ENCODE peak calls at places on chromosomes 11 and 22, in eight cellular contexts. F, I, T, S, Q, G, N and C are unnamed samples.
A peak's percentile ranks its signal among the peaks of the same experiment; 100 is the strongest.

GRCh38 chr11:44615913-44616806 is 50.7 kb downstream of the CD82 start:
- DNase-seq in F (no peak), I (no peak), T (no peak), S (no peak), Q (no peak), G (no peak), N (no peak), C (no peak)

GRCh38 chr22:37267128-37267587 is 15.2 kb upstream of the CYTH4 start:
- DNase-seq in F (peak; percentile 70), I (peak; percentile 32), T (no peak), S (peak; percentile 31), Q (no peak), G (peak; percentile 78), N (peak; percentile 49), C (peak; percentile 34)

GRCh38 chr11:119218141-119218878 is 12.2 kb downstream of the CBL start:
- DNase-seq in F (no peak), I (peak; percentile 97), T (peak; percentile 95), S (peak; percentile 96), Q (no peak), G (no peak), N (peak; percentile 56), C (no peak)

GRCh38 chr11:101049123-101049522 is 80.5 kb downstream of the PGR start:
- DNase-seq in F (no peak), I (no peak), T (peak; percentile 16), S (peak; percentile 75), Q (no peak), G (no peak), N (no peak), C (no peak)

GRCh38 chr11:65872555-65873279 is at the start of gene EFEMP2:
- DNase-seq in F (no peak), I (no peak), T (no peak), S (peak; percentile 23), Q (no peak), G (no peak), N (peak; percentile 65), C (no peak)

GRCh38 chr11:129639300-129639699 is 176.3 kb upstream of the TMEM45B start:
- DNase-seq in F (no peak), I (peak; percentile 95), T (peak; percentile 98), S (peak; percentile 98), Q (no peak), G (no peak), N (peak; percentile 76), C (no peak)

GRCh38 chr11:109514313-109515018 is 92.5 kb downstream of the C11orf87 start:
- DNase-seq in F (no peak), I (no peak), T (no peak), S (no peak), Q (no peak), G (no peak), N (no peak), C (no peak)

GRCh38 chr11:68652683-68653156 is 31.6 kb upstream of the GAL start:
- DNase-seq in F (peak; percentile 46), I (no peak), T (no peak), S (no peak), Q (no peak), G (no peak), N (no peak), C (no peak)

GRCh38 chr22:45883811-45884170 is 93.2 kb downstream of the WNT7B start:
- DNase-seq in F (no peak), I (no peak), T (no peak), S (no peak), Q (no peak), G (no peak), N (no peak), C (no peak)

GRCh38 chr22:29400576-29400975 is 12.2 kb upstream of the AP1B1 start:
- DNase-seq in F (no peak), I (no peak), T (no peak), S (no peak), Q (no peak), G (no peak), N (no peak), C (no peak)

GRCh38 chr22:48365386-48365785 is 1462.3 kb downstream of the BRD1 start:
- DNase-seq in F (no peak), I (no peak), T (no peak), S (no peak), Q (no peak), G (no peak), N (no peak), C (no peak)

GRCh38 chr11:25734592-25735211 is 597.2 kb upstream of the ANO3 start:
- DNase-seq in F (no peak), I (peak; percentile 36), T (peak; percentile 48), S (no peak), Q (no peak), G (no peak), N (peak; percentile 57), C (no peak)

GRCh38 chr11:10606536-10607208 is 38.2 kb upstream of the LYVE1 start:
- DNase-seq in F (no peak), I (peak; percentile 67), T (peak; percentile 74), S (peak; percentile 29), Q (no peak), G (no peak), N (peak; percentile 57), C (no peak)

GRCh38 chr11:105151936-105152554 is 12.5 kb upstream of the CARD18 start:
- DNase-seq in F (no peak), I (no peak), T (peak; percentile 2), S (peak; percentile 74), Q (no peak), G (no peak), N (peak; percentile 42), C (no peak)

GRCh38 chr11:63443714-63444113 is 47.3 kb downstream of the PLAAT5 start:
- DNase-seq in F (no peak), I (no peak), T (no peak), S (no peak), Q (no peak), G (no peak), N (no peak), C (no peak)

GRCh38 chr11:116499396-116500001 is 273.3 kb downstream of the BUD13 start:
- DNase-seq in F (peak; percentile 82), I (peak; percentile 77), T (peak; percentile 28), S (peak; percentile 42), Q (peak; percentile 72), G (peak; percentile 62), N (peak; percentile 61), C (peak; percentile 74)

GRCh38 chr22:38180841-38181452 is 683 bp downstream of the PLA2G6 start:
- DNase-seq in F (no peak), I (peak; percentile 35), T (peak; percentile 76), S (no peak), Q (no peak), G (no peak), N (no peak), C (no peak)

GRCh38 chr22:17781319-17782031 is 7.2 kb upstream of the BID start:
- DNase-seq in F (no peak), I (peak; percentile 89), T (peak; percentile 97), S (peak; percentile 79), Q (no peak), G (no peak), N (peak; percentile 87), C (no peak)

GRCh38 chr22:17926516-17926915 is 97.8 kb downstream of the MICAL3 start:
- DNase-seq in F (no peak), I (no peak), T (no peak), S (no peak), Q (no peak), G (no peak), N (no peak), C (no peak)

GRCh38 chr22:27879923-27880322 is 39.1 kb downstream of the PITPNB start:
- DNase-seq in F (no peak), I (peak; percentile 44), T (peak; percentile 37), S (peak; percentile 39), Q (no peak), G (no peak), N (peak; percentile 61), C (peak; percentile 36)

GRCh38 chr11:75351541-75352416 is at the start of gene ARRB1:
- DNase-seq in F (no peak), I (peak; percentile 44), T (no peak), S (peak; percentile 31), Q (no peak), G (peak; percentile 27), N (peak; percentile 75), C (peak; percentile 27)

GRCh38 chr11:61542024-61542461 is 33.5 kb downstream of the LRRC10B start:
- DNase-seq in F (no peak), I (no peak), T (no peak), S (no peak), Q (no peak), G (no peak), N (peak; percentile 17), C (no peak)

GRCh38 chr22:45831394-45831793 is 145.6 kb downstream of the WNT7B start:
- DNase-seq in F (no peak), I (peak; percentile 33), T (no peak), S (peak; percentile 43), Q (no peak), G (no peak), N (peak; percentile 37), C (no peak)

GRCh38 chr11:70478194-70478890 is 80.0 kb downstream of the CTTN start:
- DNase-seq in F (no peak), I (no peak), T (no peak), S (no peak), Q (no peak), G (no peak), N (no peak), C (no peak)

GRCh38 chr22:37383342-37383741 is 43.9 kb downstream of the ELFN2 start:
- DNase-seq in F (no peak), I (no peak), T (no peak), S (no peak), Q (no peak), G (no peak), N (no peak), C (no peak)

GRCh38 chr11:74322667-74323066 is 11.2 kb upstream of the P4HA3 start:
- DNase-seq in F (no peak), I (peak; percentile 24), T (peak; percentile 16), S (peak; percentile 17), Q (no peak), G (no peak), N (peak; percentile 81), C (no peak)

GRCh38 chr11:31966846-31967245 is 124.0 kb upstream of the RCN1 start:
- DNase-seq in F (no peak), I (no peak), T (no peak), S (no peak), Q (no peak), G (no peak), N (no peak), C (no peak)

GRCh38 chr11:57637626-57638004 is 12.1 kb downstream of the YPEL4 start:
- DNase-seq in F (no peak), I (no peak), T (no peak), S (no peak), Q (no peak), G (no peak), N (no peak), C (no peak)

GRCh38 chr11:1193326-1194230 is 29.3 kb upstream of the MUC5B start:
- DNase-seq in F (no peak), I (no peak), T (no peak), S (no peak), Q (no peak), G (no peak), N (no peak), C (peak; percentile 18)

GRCh38 chr11:61041755-61042518 is 60.4 kb upstream of the CD5 start:
- DNase-seq in F (peak; percentile 73), I (no peak), T (no peak), S (peak; percentile 50), Q (peak; percentile 53), G (no peak), N (peak; percentile 34), C (no peak)

GRCh38 chr11:68974421-68975194 is 6.2 kb downstream of the MRGPRD start:
- DNase-seq in F (no peak), I (no peak), T (no peak), S (peak; percentile 34), Q (peak; percentile 50), G (no peak), N (no peak), C (no peak)

GRCh38 chr11:103789957-103790356 is 246.5 kb upstream of the DDI1 start:
- DNase-seq in F (no peak), I (no peak), T (no peak), S (no peak), Q (no peak), G (no peak), N (peak; percentile 58), C (no peak)